ENCODE peak calls at places on chromosomes 11 and 22, in ten cellular contexts. One of them, this sample, is unnamed.

GRCh38 chr22:25013634-25014033 is 61.1 kb downstream of the KIAA1671 start:
- DNase-seq in cerebellum: no peak
- DNase-seq in CD4-positive, alpha-beta memory T cell: no peak
- DNase-seq in cardiac muscle cell: no peak
- DNase-seq in A673: no peak
- DNase-seq in renal cortical epithelial cell: peak; percentile 88
- DNase-seq in activated CD4-positive, alpha-beta memory T cell treated with anti-CD3 and anti-CD28 coated beads for 36 hours: no peak
- DNase-seq in stimulated activated CD8-positive, alpha-beta memory T cell treated with anti-CD3 and anti-CD28 coated beads, Interleukin-7, amount 100 ng/mL, for 24 hours: no peak
- DNase-seq in central memory CD8-positive, alpha-beta T cell: no peak
- DNase-seq in dermis microvascular lymphatic vessel endothelial cell: peak; percentile 91
- DNase-seq in this sample: no peak

GRCh38 chr11:117641008-117641915 is 155.8 kb downstream of the DSCAML1 start:
- DNase-seq in A673: no peak
- DNase-seq in dermis microvascular lymphatic vessel endothelial cell: no peak
- DNase-seq in cardiac muscle cell: no peak
- DNase-seq in stimulated activated CD8-positive, alpha-beta memory T cell treated with anti-CD3 and anti-CD28 coated beads, Interleukin-7, amount 100 ng/mL, for 24 hours: no peak
- DNase-seq in cerebellum: no peak
- DNase-seq in activated CD4-positive, alpha-beta memory T cell treated with anti-CD3 and anti-CD28 coated beads for 36 hours: no peak
- DNase-seq in central memory CD8-positive, alpha-beta T cell: no peak
- DNase-seq in CD4-positive, alpha-beta memory T cell: no peak
- DNase-seq in renal cortical epithelial cell: no peak
- DNase-seq in this sample: no peak

GRCh38 chr11:120108785-120109168 is 29.1 kb downstream of the TRIM29 start:
- DNase-seq in CD4-positive, alpha-beta memory T cell: no peak
- DNase-seq in renal cortical epithelial cell: no peak
- DNase-seq in stimulated activated CD8-positive, alpha-beta memory T cell treated with anti-CD3 and anti-CD28 coated beads, Interleukin-7, amount 100 ng/mL, for 24 hours: no peak
- DNase-seq in cardiac muscle cell: no peak
- DNase-seq in cerebellum: no peak
- DNase-seq in activated CD4-positive, alpha-beta memory T cell treated with anti-CD3 and anti-CD28 coated beads for 36 hours: no peak
- DNase-seq in dermis microvascular lymphatic vessel endothelial cell: no peak
- DNase-seq in A673: no peak
- DNase-seq in central memory CD8-positive, alpha-beta T cell: no peak
- DNase-seq in this sample: no peak

GRCh38 chr22:27204817-27205216 is 547.4 kb downstream of the MIAT start:
- DNase-seq in stimulated activated CD8-positive, alpha-beta memory T cell treated with anti-CD3 and anti-CD28 coated beads, Interleukin-7, amount 100 ng/mL, for 24 hours: no peak
- DNase-seq in activated CD4-positive, alpha-beta memory T cell treated with anti-CD3 and anti-CD28 coated beads for 36 hours: no peak
- DNase-seq in cardiac muscle cell: no peak
- DNase-seq in central memory CD8-positive, alpha-beta T cell: no peak
- DNase-seq in renal cortical epithelial cell: no peak
- DNase-seq in dermis microvascular lymphatic vessel endothelial cell: no peak
- DNase-seq in CD4-positive, alpha-beta memory T cell: no peak
- DNase-seq in A673: no peak
- DNase-seq in cerebellum: no peak
- DNase-seq in this sample: no peak

GRCh38 chr11:15258433-15259350 is 144.0 kb downstream of the INSC start:
- DNase-seq in activated CD4-positive, alpha-beta memory T cell treated with anti-CD3 and anti-CD28 coated beads for 36 hours: no peak
- DNase-seq in stimulated activated CD8-positive, alpha-beta memory T cell treated with anti-CD3 and anti-CD28 coated beads, Interleukin-7, amount 100 ng/mL, for 24 hours: no peak
- DNase-seq in A673: peak; percentile 67
- DNase-seq in CD4-positive, alpha-beta memory T cell: no peak
- DNase-seq in cerebellum: no peak
- DNase-seq in central memory CD8-positive, alpha-beta T cell: no peak
- DNase-seq in dermis microvascular lymphatic vessel endothelial cell: no peak
- DNase-seq in cardiac muscle cell: peak; percentile 16
- DNase-seq in renal cortical epithelial cell: peak; percentile 94
- DNase-seq in this sample: no peak

GRCh38 chr11:16843307-16843706 is 104.9 kb downstream of the C11orf58 start:
- DNase-seq in stimulated activated CD8-positive, alpha-beta memory T cell treated with anti-CD3 and anti-CD28 coated beads, Interleukin-7, amount 100 ng/mL, for 24 hours: no peak
- DNase-seq in activated CD4-positive, alpha-beta memory T cell treated with anti-CD3 and anti-CD28 coated beads for 36 hours: no peak
- DNase-seq in central memory CD8-positive, alpha-beta T cell: no peak
- DNase-seq in CD4-positive, alpha-beta memory T cell: no peak
- DNase-seq in cerebellum: no peak
- DNase-seq in dermis microvascular lymphatic vessel endothelial cell: peak; percentile 33
- DNase-seq in renal cortical epithelial cell: no peak
- DNase-seq in A673: peak; percentile 67
- DNase-seq in cardiac muscle cell: peak; percentile 16
- DNase-seq in this sample: no peak

GRCh38 chr11:67280791-67281551 is 8.1 kb upstream of the ANKRD13D start:
- DNase-seq in CD4-positive, alpha-beta memory T cell: no peak
- DNase-seq in activated CD4-positive, alpha-beta memory T cell treated with anti-CD3 and anti-CD28 coated beads for 36 hours: no peak
- DNase-seq in stimulated activated CD8-positive, alpha-beta memory T cell treated with anti-CD3 and anti-CD28 coated beads, Interleukin-7, amount 100 ng/mL, for 24 hours: no peak
- DNase-seq in cerebellum: no peak
- DNase-seq in A673: no peak
- DNase-seq in cardiac muscle cell: no peak
- DNase-seq in renal cortical epithelial cell: no peak
- DNase-seq in dermis microvascular lymphatic vessel endothelial cell: no peak
- DNase-seq in central memory CD8-positive, alpha-beta T cell: no peak
- DNase-seq in this sample: no peak

GRCh38 chr11:70501933-70502540 is 103.7 kb downstream of the CTTN start:
- DNase-seq in cardiac muscle cell: no peak
- DNase-seq in A673: no peak
- DNase-seq in central memory CD8-positive, alpha-beta T cell: no peak
- DNase-seq in dermis microvascular lymphatic vessel endothelial cell: no peak
- DNase-seq in renal cortical epithelial cell: no peak
- DNase-seq in CD4-positive, alpha-beta memory T cell: no peak
- DNase-seq in activated CD4-positive, alpha-beta memory T cell treated with anti-CD3 and anti-CD28 coated beads for 36 hours: no peak
- DNase-seq in stimulated activated CD8-positive, alpha-beta memory T cell treated with anti-CD3 and anti-CD28 coated beads, Interleukin-7, amount 100 ng/mL, for 24 hours: no peak
- DNase-seq in cerebellum: no peak
- DNase-seq in this sample: no peak

GRCh38 chr11:35006389-35007128 is 90.1 kb downstream of the PDHX start:
- DNase-seq in stimulated activated CD8-positive, alpha-beta memory T cell treated with anti-CD3 and anti-CD28 coated beads, Interleukin-7, amount 100 ng/mL, for 24 hours: no peak
- DNase-seq in A673: no peak
- DNase-seq in CD4-positive, alpha-beta memory T cell: peak; percentile 11
- DNase-seq in cerebellum: no peak
- DNase-seq in dermis microvascular lymphatic vessel endothelial cell: no peak
- DNase-seq in activated CD4-positive, alpha-beta memory T cell treated with anti-CD3 and anti-CD28 coated beads for 36 hours: peak; percentile 73
- DNase-seq in cardiac muscle cell: no peak
- DNase-seq in central memory CD8-positive, alpha-beta T cell: peak; percentile 35
- DNase-seq in renal cortical epithelial cell: no peak
- DNase-seq in this sample: peak; percentile 62

GRCh38 chr22:42473484-42474193 is 41.4 kb upstream of the NFAM1 start:
- DNase-seq in cerebellum: peak; percentile 21
- DNase-seq in dermis microvascular lymphatic vessel endothelial cell: peak; percentile 59
- DNase-seq in stimulated activated CD8-positive, alpha-beta memory T cell treated with anti-CD3 and anti-CD28 coated beads, Interleukin-7, amount 100 ng/mL, for 24 hours: no peak
- DNase-seq in central memory CD8-positive, alpha-beta T cell: no peak
- DNase-seq in CD4-positive, alpha-beta memory T cell: peak; percentile 20
- DNase-seq in activated CD4-positive, alpha-beta memory T cell treated with anti-CD3 and anti-CD28 coated beads for 36 hours: no peak
- DNase-seq in A673: peak; percentile 80
- DNase-seq in cardiac muscle cell: peak; percentile 77
- DNase-seq in renal cortical epithelial cell: peak; percentile 71
- DNase-seq in this sample: peak; percentile 33

GRCh38 chr22:36277482-36278291 is 24.8 kb downstream of the APOL1 start:
- DNase-seq in cerebellum: peak; percentile 73
- DNase-seq in renal cortical epithelial cell: peak; percentile 57
- DNase-seq in CD4-positive, alpha-beta memory T cell: peak; percentile 59
- DNase-seq in A673: peak; percentile 65
- DNase-seq in cardiac muscle cell: peak; percentile 73
- DNase-seq in central memory CD8-positive, alpha-beta T cell: peak; percentile 43
- DNase-seq in dermis microvascular lymphatic vessel endothelial cell: peak; percentile 68
- DNase-seq in activated CD4-positive, alpha-beta memory T cell treated with anti-CD3 and anti-CD28 coated beads for 36 hours: peak; percentile 86
- DNase-seq in stimulated activated CD8-positive, alpha-beta memory T cell treated with anti-CD3 and anti-CD28 coated beads, Interleukin-7, amount 100 ng/mL, for 24 hours: peak; percentile 41
- DNase-seq in this sample: peak; percentile 61

GRCh38 chr11:132379540-132379939 is 1009.1 kb downstream of the NTM start:
- DNase-seq in CD4-positive, alpha-beta memory T cell: no peak
- DNase-seq in activated CD4-positive, alpha-beta memory T cell treated with anti-CD3 and anti-CD28 coated beads for 36 hours: no peak
- DNase-seq in cardiac muscle cell: no peak
- DNase-seq in renal cortical epithelial cell: no peak
- DNase-seq in cerebellum: no peak
- DNase-seq in A673: no peak
- DNase-seq in dermis microvascular lymphatic vessel endothelial cell: no peak
- DNase-seq in stimulated activated CD8-positive, alpha-beta memory T cell treated with anti-CD3 and anti-CD28 coated beads, Interleukin-7, amount 100 ng/mL, for 24 hours: no peak
- DNase-seq in central memory CD8-positive, alpha-beta T cell: no peak
- DNase-seq in this sample: no peak

GRCh38 chr11:40384991-40385390 is 1074.5 kb downstream of the LRRC4C start:
- DNase-seq in activated CD4-positive, alpha-beta memory T cell treated with anti-CD3 and anti-CD28 coated beads for 36 hours: no peak
- DNase-seq in CD4-positive, alpha-beta memory T cell: no peak
- DNase-seq in central memory CD8-positive, alpha-beta T cell: no peak
- DNase-seq in A673: no peak
- DNase-seq in renal cortical epithelial cell: peak; percentile 59
- DNase-seq in cardiac muscle cell: no peak
- DNase-seq in dermis microvascular lymphatic vessel endothelial cell: no peak
- DNase-seq in stimulated activated CD8-positive, alpha-beta memory T cell treated with anti-CD3 and anti-CD28 coated beads, Interleukin-7, amount 100 ng/mL, for 24 hours: no peak
- DNase-seq in cerebellum: no peak
- DNase-seq in this sample: no peak

GRCh38 chr11:65814960-65815565 is 18.7 kb upstream of the SNX32 start:
- DNase-seq in dermis microvascular lymphatic vessel endothelial cell: no peak
- DNase-seq in central memory CD8-positive, alpha-beta T cell: no peak
- DNase-seq in stimulated activated CD8-positive, alpha-beta memory T cell treated with anti-CD3 and anti-CD28 coated beads, Interleukin-7, amount 100 ng/mL, for 24 hours: no peak
- DNase-seq in activated CD4-positive, alpha-beta memory T cell treated with anti-CD3 and anti-CD28 coated beads for 36 hours: no peak
- DNase-seq in A673: no peak
- DNase-seq in CD4-positive, alpha-beta memory T cell: no peak
- DNase-seq in renal cortical epithelial cell: no peak
- DNase-seq in cardiac muscle cell: no peak
- DNase-seq in cerebellum: no peak
- DNase-seq in this sample: no peak

GRCh38 chr11:44340656-44341055 is 30.7 kb upstream of the ALX4 start:
- DNase-seq in activated CD4-positive, alpha-beta memory T cell treated with anti-CD3 and anti-CD28 coated beads for 36 hours: no peak
- DNase-seq in A673: no peak
- DNase-seq in dermis microvascular lymphatic vessel endothelial cell: no peak
- DNase-seq in renal cortical epithelial cell: no peak
- DNase-seq in cerebellum: no peak
- DNase-seq in central memory CD8-positive, alpha-beta T cell: no peak
- DNase-seq in cardiac muscle cell: no peak
- DNase-seq in CD4-positive, alpha-beta memory T cell: no peak
- DNase-seq in stimulated activated CD8-positive, alpha-beta memory T cell treated with anti-CD3 and anti-CD28 coated beads, Interleukin-7, amount 100 ng/mL, for 24 hours: no peak
- DNase-seq in this sample: no peak

GRCh38 chr11:65921033-65921555 is 1.9 kb downstream of the DRAP1 start:
- DNase-seq in CD4-positive, alpha-beta memory T cell: no peak
- DNase-seq in stimulated activated CD8-positive, alpha-beta memory T cell treated with anti-CD3 and anti-CD28 coated beads, Interleukin-7, amount 100 ng/mL, for 24 hours: no peak
- DNase-seq in cerebellum: no peak
- DNase-seq in dermis microvascular lymphatic vessel endothelial cell: no peak
- DNase-seq in central memory CD8-positive, alpha-beta T cell: no peak
- DNase-seq in cardiac muscle cell: no peak
- DNase-seq in renal cortical epithelial cell: no peak
- DNase-seq in A673: no peak
- DNase-seq in activated CD4-positive, alpha-beta memory T cell treated with anti-CD3 and anti-CD28 coated beads for 36 hours: no peak
- DNase-seq in this sample: no peak

GRCh38 chr11:67256477-67256876 is 9.8 kb upstream of the GRK2 start:
- DNase-seq in dermis microvascular lymphatic vessel endothelial cell: no peak
- DNase-seq in stimulated activated CD8-positive, alpha-beta memory T cell treated with anti-CD3 and anti-CD28 coated beads, Interleukin-7, amount 100 ng/mL, for 24 hours: no peak
- DNase-seq in A673: no peak
- DNase-seq in CD4-positive, alpha-beta memory T cell: no peak
- DNase-seq in cerebellum: no peak
- DNase-seq in central memory CD8-positive, alpha-beta T cell: no peak
- DNase-seq in renal cortical epithelial cell: no peak
- DNase-seq in activated CD4-positive, alpha-beta memory T cell treated with anti-CD3 and anti-CD28 coated beads for 36 hours: peak; percentile 7
- DNase-seq in cardiac muscle cell: no peak
- DNase-seq in this sample: no peak

GRCh38 chr22:42065408-42066132 is 5.0 kb downstream of the NAGA start:
- DNase-seq in activated CD4-positive, alpha-beta memory T cell treated with anti-CD3 and anti-CD28 coated beads for 36 hours: no peak
- DNase-seq in stimulated activated CD8-positive, alpha-beta memory T cell treated with anti-CD3 and anti-CD28 coated beads, Interleukin-7, amount 100 ng/mL, for 24 hours: no peak
- DNase-seq in cerebellum: no peak
- DNase-seq in A673: no peak
- DNase-seq in central memory CD8-positive, alpha-beta T cell: no peak
- DNase-seq in dermis microvascular lymphatic vessel endothelial cell: no peak
- DNase-seq in renal cortical epithelial cell: no peak
- DNase-seq in CD4-positive, alpha-beta memory T cell: no peak
- DNase-seq in cardiac muscle cell: no peak
- DNase-seq in this sample: no peak

GRCh38 chr11:70510106-70510505 is 111.8 kb downstream of the CTTN start:
- DNase-seq in cardiac muscle cell: no peak
- DNase-seq in dermis microvascular lymphatic vessel endothelial cell: no peak
- DNase-seq in renal cortical epithelial cell: no peak
- DNase-seq in activated CD4-positive, alpha-beta memory T cell treated with anti-CD3 and anti-CD28 coated beads for 36 hours: no peak
- DNase-seq in CD4-positive, alpha-beta memory T cell: no peak
- DNase-seq in central memory CD8-positive, alpha-beta T cell: no peak
- DNase-seq in cerebellum: no peak
- DNase-seq in stimulated activated CD8-positive, alpha-beta memory T cell treated with anti-CD3 and anti-CD28 coated beads, Interleukin-7, amount 100 ng/mL, for 24 hours: no peak
- DNase-seq in A673: no peak
- DNase-seq in this sample: no peak

GRCh38 chr11:126072141-126072741 is 9.6 kb upstream of the CDON start:
- DNase-seq in central memory CD8-positive, alpha-beta T cell: no peak
- DNase-seq in CD4-positive, alpha-beta memory T cell: no peak
- DNase-seq in activated CD4-positive, alpha-beta memory T cell treated with anti-CD3 and anti-CD28 coated beads for 36 hours: no peak
- DNase-seq in cardiac muscle cell: no peak
- DNase-seq in dermis microvascular lymphatic vessel endothelial cell: no peak
- DNase-seq in renal cortical epithelial cell: peak; percentile 20
- DNase-seq in A673: peak; percentile 85
- DNase-seq in stimulated activated CD8-positive, alpha-beta memory T cell treated with anti-CD3 and anti-CD28 coated beads, Interleukin-7, amount 100 ng/mL, for 24 hours: no peak
- DNase-seq in cerebellum: no peak
- DNase-seq in this sample: no peak

GRCh38 chr11:109957601-109958000 is 135.6 kb upstream of the ZC3H12C start:
- DNase-seq in stimulated activated CD8-positive, alpha-beta memory T cell treated with anti-CD3 and anti-CD28 coated beads, Interleukin-7, amount 100 ng/mL, for 24 hours: no peak
- DNase-seq in central memory CD8-positive, alpha-beta T cell: no peak
- DNase-seq in dermis microvascular lymphatic vessel endothelial cell: no peak
- DNase-seq in activated CD4-positive, alpha-beta memory T cell treated with anti-CD3 and anti-CD28 coated beads for 36 hours: no peak
- DNase-seq in renal cortical epithelial cell: no peak
- DNase-seq in cardiac muscle cell: no peak
- DNase-seq in A673: no peak
- DNase-seq in CD4-positive, alpha-beta memory T cell: no peak
- DNase-seq in cerebellum: no peak
- DNase-seq in this sample: no peak

GRCh38 chr11:8229299-8230177 is 34.1 kb downstream of the LMO1 start:
- DNase-seq in A673: no peak
- DNase-seq in activated CD4-positive, alpha-beta memory T cell treated with anti-CD3 and anti-CD28 coated beads for 36 hours: no peak
- DNase-seq in renal cortical epithelial cell: peak; percentile 36
- DNase-seq in CD4-positive, alpha-beta memory T cell: no peak
- DNase-seq in stimulated activated CD8-positive, alpha-beta memory T cell treated with anti-CD3 and anti-CD28 coated beads, Interleukin-7, amount 100 ng/mL, for 24 hours: no peak
- DNase-seq in cerebellum: peak; percentile 60
- DNase-seq in dermis microvascular lymphatic vessel endothelial cell: no peak
- DNase-seq in central memory CD8-positive, alpha-beta T cell: no peak
- DNase-seq in cardiac muscle cell: peak; percentile 33
- DNase-seq in this sample: no peak

GRCh38 chr11:109794501-109794900 is 298.7 kb upstream of the ZC3H12C start:
- DNase-seq in central memory CD8-positive, alpha-beta T cell: no peak
- DNase-seq in stimulated activated CD8-positive, alpha-beta memory T cell treated with anti-CD3 and anti-CD28 coated beads, Interleukin-7, amount 100 ng/mL, for 24 hours: no peak
- DNase-seq in cardiac muscle cell: no peak
- DNase-seq in activated CD4-positive, alpha-beta memory T cell treated with anti-CD3 and anti-CD28 coated beads for 36 hours: no peak
- DNase-seq in A673: no peak
- DNase-seq in cerebellum: no peak
- DNase-seq in renal cortical epithelial cell: peak; percentile 8
- DNase-seq in CD4-positive, alpha-beta memory T cell: no peak
- DNase-seq in dermis microvascular lymphatic vessel endothelial cell: no peak
- DNase-seq in this sample: no peak

GRCh38 chr22:37335819-37336199 is 53.5 kb downstream of the CYTH4 start:
- DNase-seq in central memory CD8-positive, alpha-beta T cell: no peak
- DNase-seq in cerebellum: no peak
- DNase-seq in activated CD4-positive, alpha-beta memory T cell treated with anti-CD3 and anti-CD28 coated beads for 36 hours: no peak
- DNase-seq in renal cortical epithelial cell: no peak
- DNase-seq in A673: no peak
- DNase-seq in CD4-positive, alpha-beta memory T cell: no peak
- DNase-seq in cardiac muscle cell: no peak
- DNase-seq in dermis microvascular lymphatic vessel endothelial cell: no peak
- DNase-seq in stimulated activated CD8-positive, alpha-beta memory T cell treated with anti-CD3 and anti-CD28 coated beads, Interleukin-7, amount 100 ng/mL, for 24 hours: no peak
- DNase-seq in this sample: no peak

GRCh38 chr11:129951201-129951882 is 51.3 kb downstream of the PRDM10 start:
- DNase-seq in central memory CD8-positive, alpha-beta T cell: no peak
- DNase-seq in renal cortical epithelial cell: no peak
- DNase-seq in A673: no peak
- DNase-seq in dermis microvascular lymphatic vessel endothelial cell: no peak
- DNase-seq in stimulated activated CD8-positive, alpha-beta memory T cell treated with anti-CD3 and anti-CD28 coated beads, Interleukin-7, amount 100 ng/mL, for 24 hours: no peak
- DNase-seq in CD4-positive, alpha-beta memory T cell: no peak
- DNase-seq in cardiac muscle cell: peak; percentile 41
- DNase-seq in activated CD4-positive, alpha-beta memory T cell treated with anti-CD3 and anti-CD28 coated beads for 36 hours: no peak
- DNase-seq in cerebellum: peak; percentile 76
- DNase-seq in this sample: no peak

GRCh38 chr11:89477175-89477574 is 14.0 kb downstream of the NOX4 start:
- DNase-seq in cardiac muscle cell: no peak
- DNase-seq in cerebellum: no peak
- DNase-seq in A673: no peak
- DNase-seq in central memory CD8-positive, alpha-beta T cell: no peak
- DNase-seq in dermis microvascular lymphatic vessel endothelial cell: no peak
- DNase-seq in activated CD4-positive, alpha-beta memory T cell treated with anti-CD3 and anti-CD28 coated beads for 36 hours: no peak
- DNase-seq in CD4-positive, alpha-beta memory T cell: no peak
- DNase-seq in stimulated activated CD8-positive, alpha-beta memory T cell treated with anti-CD3 and anti-CD28 coated beads, Interleukin-7, amount 100 ng/mL, for 24 hours: no peak
- DNase-seq in renal cortical epithelial cell: peak; percentile 40
- DNase-seq in this sample: no peak

GRCh38 chr11:77374108-77374507 is 72.6 kb upstream of the GDPD4 start:
- DNase-seq in renal cortical epithelial cell: peak; percentile 27
- DNase-seq in central memory CD8-positive, alpha-beta T cell: no peak
- DNase-seq in cerebellum: no peak
- DNase-seq in A673: no peak
- DNase-seq in stimulated activated CD8-positive, alpha-beta memory T cell treated with anti-CD3 and anti-CD28 coated beads, Interleukin-7, amount 100 ng/mL, for 24 hours: no peak
- DNase-seq in CD4-positive, alpha-beta memory T cell: no peak
- DNase-seq in dermis microvascular lymphatic vessel endothelial cell: no peak
- DNase-seq in cardiac muscle cell: no peak
- DNase-seq in activated CD4-positive, alpha-beta memory T cell treated with anti-CD3 and anti-CD28 coated beads for 36 hours: no peak
- DNase-seq in this sample: no peak

GRCh38 chr11:35526370-35526792 is 965 bp upstream of the PAMR1 start:
- DNase-seq in activated CD4-positive, alpha-beta memory T cell treated with anti-CD3 and anti-CD28 coated beads for 36 hours: no peak
- DNase-seq in A673: peak; percentile 62
- DNase-seq in cardiac muscle cell: no peak
- DNase-seq in stimulated activated CD8-positive, alpha-beta memory T cell treated with anti-CD3 and anti-CD28 coated beads, Interleukin-7, amount 100 ng/mL, for 24 hours: no peak
- DNase-seq in CD4-positive, alpha-beta memory T cell: no peak
- DNase-seq in cerebellum: no peak
- DNase-seq in central memory CD8-positive, alpha-beta T cell: no peak
- DNase-seq in renal cortical epithelial cell: no peak
- DNase-seq in dermis microvascular lymphatic vessel endothelial cell: no peak
- DNase-seq in this sample: no peak